ENCODE peak calls at places on chromosomes 7 and 10, in nine cellular contexts. X is mucosa of descending colon, G is epithelial cell of esophagus, H is heart right ventricle, L is fibroblast of mammary gland, F is RWPE2, K is fibroblast of the aortic adventitia, S is GM12865, E is Panc1. Q is an unnamed sample.

GRCh38 chr7:84548366-84549085 is 353.9 kb upstream of the SEMA3A start:
- DNase-seq in X (no peak), L (peak; percentile 38), S (no peak), G (no peak), F (no peak), H (no peak), K (peak; percentile 70), E (no peak), Q (no peak)

GRCh38 chr7:104093127-104093526 is 103.7 kb upstream of the RELN start:
- DNase-seq in F (no peak), S (no peak), H (no peak), E (no peak), L (no peak), X (no peak), K (no peak), G (no peak), Q (no peak)

GRCh38 chr10:60417898-60418297 is 28.2 kb upstream of the ANK3 start:
- DNase-seq in F (no peak), L (no peak), K (peak; percentile 10), E (no peak), S (no peak), H (no peak), X (no peak), G (peak; percentile 87), Q (no peak)

GRCh38 chr7:129110575-129111376 is 33.7 kb upstream of the TSPAN33 start:
- DNase-seq in K (no peak), L (no peak), E (no peak), X (no peak), G (peak; percentile 37), F (no peak), H (no peak), S (no peak), Q (peak; percentile 10)

GRCh38 chr7:32611201-32611691 is 116.0 kb downstream of the AVL9 start:
- DNase-seq in S (no peak), F (no peak), G (no peak), H (peak; percentile 18), L (peak; percentile 59), E (no peak), K (peak; percentile 32), X (no peak), Q (peak; percentile 44)

GRCh38 chr7:123220396-123220795 is 20.6 kb upstream of the SLC13A1 start:
- DNase-seq in E (no peak), S (no peak), H (no peak), F (no peak), L (peak; percentile 45), G (no peak), K (peak; percentile 59), X (no peak), Q (peak; percentile 82)

GRCh38 chr7:7653568-7654187 is 13.1 kb downstream of the UMAD1 start:
- DNase-seq in X (no peak), E (no peak), S (peak; percentile 39), L (peak; percentile 21), H (no peak), K (no peak), G (peak; percentile 33), F (no peak), Q (peak; percentile 26)

GRCh38 chr10:103545366-103545765 is 51.9 kb downstream of the NEURL1 start:
- DNase-seq in E (no peak), F (no peak), L (no peak), K (no peak), S (no peak), G (no peak), X (no peak), H (no peak), Q (no peak)

GRCh38 chr7:158228986-158229385 is 358.6 kb downstream of the PTPRN2 start:
- DNase-seq in L (no peak), G (no peak), X (no peak), K (no peak), E (no peak), S (no peak), F (no peak), H (no peak), Q (no peak)

GRCh38 chr7:140060788-140061606 is 1.8 kb downstream of the PARP12 start:
- DNase-seq in K (peak; percentile 47), L (peak; percentile 59), G (no peak), F (no peak), X (no peak), E (no peak), S (no peak), H (peak; percentile 77), Q (peak; percentile 93)
- H3K4me3 ChIP-seq in K (peak overlapping the region; percentile 73), L (no peak overlapping the region), G (no peak overlapping the region), F (peak overlapping the region; percentile 98), X (no peak overlapping the region), E (peak overlapping the region; percentile 83), S (no peak overlapping the region), H (peak overlapping the region; percentile 67), Q (no peak overlapping the region)

DNA sequence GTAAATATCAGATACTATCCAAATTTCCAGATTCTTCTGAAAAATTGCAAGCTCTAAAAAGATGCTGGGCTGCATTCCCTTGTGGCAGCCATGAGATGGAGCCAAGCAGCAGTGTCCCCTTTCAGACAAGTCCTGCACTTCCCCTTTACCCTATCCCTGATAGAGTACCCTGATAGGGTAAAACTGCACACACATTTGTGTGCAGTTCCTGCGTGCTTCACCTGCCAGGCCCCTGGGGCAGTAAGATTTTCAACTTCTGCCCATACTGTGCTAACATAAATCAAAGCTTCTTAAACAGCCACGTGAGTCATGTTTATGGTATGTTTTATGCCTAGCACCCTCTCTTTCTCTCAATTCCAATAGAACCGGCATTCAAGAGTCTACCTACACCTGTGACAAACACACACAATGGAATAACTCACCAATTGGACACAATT is 52.2 kb downstream of the IFIT5 start:
- DNase-seq in L (peak; percentile 62), K (peak; percentile 56), H (no peak), X (no peak), G (peak; percentile 78), E (no peak), F (peak; percentile 79), S (peak; percentile 35), Q (peak; percentile 69)
- TF ChIP-seq CTCF in L (peak; percentile 63), K (peak; percentile 65), H (peak; percentile 45), X (no peak), G (peak; percentile 44), E (peak; percentile 50), F (peak; percentile 87), S (peak; percentile 31), Q (peak; percentile 66)

GRCh38 chr10:122021421-122021820 is 32.5 kb downstream of the TACC2 start:
- DNase-seq in K (peak; percentile 68), G (peak; percentile 32), H (no peak), S (no peak), F (no peak), L (peak; percentile 62), X (no peak), E (no peak), Q (peak; percentile 74)

GRCh38 chr10:122021828-122022227 is 32.9 kb downstream of the TACC2 start:
- DNase-seq in X (no peak), E (no peak), H (no peak), G (no peak), S (no peak), L (no peak), F (no peak), K (no peak), Q (no peak)

GRCh38 chr10:122018951-122019413 is 30.0 kb downstream of the TACC2 start:
- DNase-seq in F (no peak), S (no peak), H (no peak), E (no peak), X (peak; percentile 67), G (peak; percentile 77), K (no peak), L (no peak), Q (no peak)

GRCh38 chr10:122020202-122020601 is 31.2 kb downstream of the TACC2 start:
- DNase-seq in G (no peak), S (no peak), E (no peak), K (no peak), H (no peak), X (no peak), F (no peak), L (no peak), Q (no peak)

GRCh38 chr10:122019414-122019975 is 30.5 kb downstream of the TACC2 start:
- DNase-seq in H (no peak), L (no peak), G (peak; percentile 95), E (no peak), K (no peak), S (no peak), X (peak; percentile 90), F (peak; percentile 73), Q (no peak)
- H3K4me3 ChIP-seq in H (no peak overlapping the region), L (no peak overlapping the region), G (peak overlapping the region; percentile 56), E (peak overlapping the region; percentile 78), K (no peak overlapping the region), S (no peak overlapping the region), X (peak overlapping the region; percentile 19), F (peak overlapping the region; percentile 14), Q (no peak overlapping the region)

DNA sequence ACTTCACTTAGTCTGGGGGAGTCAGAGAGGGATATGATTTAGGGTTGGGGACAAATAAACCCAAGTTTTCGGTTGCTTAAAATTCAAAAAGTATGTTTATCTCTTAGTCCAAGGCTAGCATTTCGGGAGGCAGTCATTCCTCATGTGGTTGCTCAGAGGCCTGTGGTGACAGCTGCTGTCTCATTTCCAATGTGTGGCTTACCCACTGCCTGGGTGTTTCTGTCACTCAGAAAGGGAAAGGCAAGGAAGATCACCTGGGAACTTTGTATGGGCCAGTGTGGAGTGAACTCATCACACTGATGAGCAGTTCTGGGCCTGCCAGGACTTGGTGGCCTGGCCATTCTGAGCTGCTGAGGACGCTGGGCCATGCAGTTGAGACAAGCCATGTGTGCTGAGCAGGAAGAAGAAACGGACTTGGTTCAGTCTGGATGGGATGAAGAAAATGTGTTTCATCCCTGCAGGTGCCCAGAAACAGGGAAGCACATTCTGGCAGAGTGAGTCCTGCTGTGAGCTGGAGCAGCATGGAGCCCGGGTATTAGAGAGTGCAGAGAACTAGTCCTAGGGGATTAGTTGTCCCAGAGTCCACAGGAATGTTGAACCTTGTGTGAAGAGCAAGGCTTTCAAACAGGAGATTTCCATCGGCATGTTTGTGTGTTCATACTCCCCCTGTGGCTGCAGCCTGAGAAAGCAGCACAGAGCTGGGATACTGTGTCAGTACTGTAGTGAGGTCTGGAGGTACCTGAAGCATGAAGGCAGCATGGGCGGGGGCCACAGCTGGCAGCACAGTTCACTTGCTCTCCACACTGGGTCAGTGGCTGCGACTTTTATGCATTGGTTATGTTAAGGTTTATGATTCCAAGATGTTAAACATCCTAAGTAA is 211.1 kb upstream of the IGFBP3 start:
- DNase-seq in F (no peak), K (no peak), S (peak; percentile 44), E (no peak), G (peak; percentile 69), L (no peak), H (no peak), X (no peak), Q (no peak)
- TF ChIP-seq CTCF in F (no peak), K (peak; percentile 21), S (no peak), E (peak; percentile 24), G (peak; percentile 29), L (peak; percentile 9), H (no peak), X (no peak), Q (peak; percentile 20)